ENCODE peak calls at places on chromosomes 11 and 22, in four cellular contexts. Q is H1, D is K562, I is GM12878. H is an unnamed sample.

GRCh38 chr11:2881974-2882362 is 3.6 kb downstream of the CDKN1C start:
- DNase-seq in D (no peak), Q (no peak), I (no peak), H (no peak)

GRCh38 chr11:94769897-94770296 is 1.7 kb downstream of the AMOTL1 start:
- DNase-seq in D (no peak), Q (no peak), I (no peak), H (no peak)

GRCh38 chr22:30217698-30218565 is 28.6 kb downstream of the LIF start:
- DNase-seq in D (no peak), I (no peak), Q (no peak), H (no peak)

GRCh38 chr11:13009921-13010736 is 1.0 kb downstream of the RASSF10 start:
- DNase-seq in I (no peak), D (no peak), Q (peak), H (peak)

GRCh38 chr11:63764201-63764711 is 4.3 kb downstream of the ZFTA start:
- DNase-seq in D (no peak), I (no peak), Q (no peak), H (peak)

GRCh38 chr22:25420925-25421904 is 143.3 kb upstream of the GRK3 start:
- DNase-seq in I (no peak), D (no peak), Q (no peak), H (peak)

GRCh38 chr11:57597971-57598830 is 716 bp downstream of the SERPING1 start:
- DNase-seq in I (no peak), D (peak), Q (peak), H (peak)

GRCh38 chr11:133951484-133952198 is 5.1 kb downstream of the IGSF9B start:
- DNase-seq in I (no peak), D (no peak), Q (no peak), H (peak)

GRCh38 chr22:44363980-44364749 is 51.4 kb upstream of the SHISAL1 start:
- DNase-seq in D (no peak), Q (no peak), I (no peak), H (peak)

GRCh38 chr11:115215694-115216615 is 288.3 kb downstream of the CADM1 start:
- DNase-seq in D (no peak), Q (no peak), I (no peak), H (no peak)

GRCh38 chr22:27825174-27825573 is 23.6 kb upstream of the MN1 start:
- DNase-seq in D (no peak), Q (no peak), I (no peak), H (no peak)

GRCh38 chr11:117824571-117825537 is at the start of gene FXYD2:
- DNase-seq in Q (no peak), D (no peak), I (no peak), H (no peak)

GRCh38 chr22:46085831-46086576 is 64.3 kb upstream of the PPARA start:
- DNase-seq in Q (no peak), D (peak), I (no peak), H (no peak)

GRCh38 chr22:40517631-40518030 is 118.9 kb downstream of the MRTFA start:
- DNase-seq in D (no peak), I (no peak), Q (no peak), H (no peak)

GRCh38 chr11:88341852-88342251 is 4.3 kb upstream of the CTSC start:
- DNase-seq in D (peak), Q (no peak), I (no peak), H (no peak)

GRCh38 chr11:98143661-98144060 is 877.1 kb upstream of the CNTN5 start:
- DNase-seq in I (no peak), Q (no peak), D (no peak), H (no peak)

GRCh38 chr11:75155570-75156422 is 4.9 kb downstream of the SLCO2B1 start:
- DNase-seq in Q (no peak), D (peak), I (no peak), H (no peak)

GRCh38 chr11:134176284-134176683 is 47.5 kb downstream of the NCAPD3 start:
- DNase-seq in I (no peak), D (no peak), Q (no peak), H (no peak)

GRCh38 chr11:17498058-17498457 is 21.4 kb upstream of the ABCC8 start:
- DNase-seq in D (no peak), I (no peak), Q (no peak), H (no peak)

GRCh38 chr22:19810381-19811141 is 44.1 kb downstream of the GNB1L start:
- DNase-seq in I (no peak), Q (no peak), D (no peak), H (peak)

GRCh38 chr22:39237276-39238123 is 7.3 kb downstream of the PDGFB start:
- DNase-seq in D (no peak), Q (no peak), I (no peak), H (no peak)

GRCh38 chr11:96054870-96055705 is 131.2 kb upstream of the MTMR2 start:
- DNase-seq in I (no peak), Q (no peak), D (peak), H (peak)

GRCh38 chr11:107496011-107496410 is 38.4 kb upstream of the CWF19L2 start:
- DNase-seq in I (no peak), D (no peak), Q (no peak), H (no peak)

GRCh38 chr11:61293869-61294716 is 1.0 kb downstream of the VWCE start:
- DNase-seq in Q (no peak), I (no peak), D (no peak), H (peak)

GRCh38 chr11:48150213-48150612 is 66.4 kb upstream of the OR4B1 start:
- DNase-seq in Q (no peak), I (no peak), D (no peak), H (no peak)

GRCh38 chr11:134716582-134716981 is 304.5 kb upstream of the B3GAT1 start:
- DNase-seq in I (no peak), Q (no peak), D (no peak), H (no peak)

GRCh38 chr11:121716060-121716459 is 263.3 kb upstream of the SORL1-AS1 start:
- DNase-seq in Q (no peak), I (no peak), D (no peak), H (no peak)

GRCh38 chr11:82802710-82803109 is 69.0 kb upstream of the FAM181B start:
- DNase-seq in D (no peak), Q (no peak), I (no peak), H (no peak)

GRCh38 chr11:6249822-6250555 is 9.6 kb upstream of the CCKBR start:
- DNase-seq in Q (no peak), D (peak), I (no peak), H (peak)

GRCh38 chr22:50171965-50172421 is 1.5 kb downstream of the PANX2 start:
- DNase-seq in Q (no peak), D (no peak), I (no peak), H (no peak)

GRCh38 chr11:84261707-84262106 is 975.5 kb upstream of the CCDC90B start:
- DNase-seq in I (no peak), D (no peak), Q (peak), H (peak)

GRCh38 chr22:37063436-37064420 is 12.2 kb downstream of the KCTD17 start:
- DNase-seq in I (no peak), D (no peak), Q (no peak), H (no peak)

GRCh38 chr11:69035959-69036340 is 12.8 kb upstream of the TPCN2 start:
- DNase-seq in I (no peak), Q (no peak), D (no peak), H (no peak)

GRCh38 chr11:83410605-83411565 is 124.7 kb upstream of the CCDC90B start:
- DNase-seq in Q (no peak), I (no peak), D (no peak), H (no peak)

DNA sequence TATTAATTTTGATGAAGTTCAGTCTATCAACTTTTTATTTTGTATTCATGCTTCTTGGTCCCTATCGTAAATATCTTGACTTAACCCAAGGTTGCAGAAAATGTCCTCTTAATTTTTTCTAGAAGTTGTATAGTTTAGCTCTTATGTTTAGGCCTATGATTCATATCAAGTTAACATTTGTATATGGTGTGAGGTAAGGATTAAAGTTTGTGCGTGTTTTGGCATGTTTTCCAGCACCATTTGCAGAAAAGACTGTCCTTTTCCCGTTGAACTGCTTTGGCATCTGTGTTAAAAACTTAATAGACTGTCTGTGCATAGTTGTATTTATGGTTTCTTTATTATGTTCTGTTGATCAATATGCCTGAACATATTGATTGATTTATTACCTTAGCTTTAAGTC is 42.3 kb downstream of the ARHGEF12 start:
- DNase-seq in Q (no peak), D (no peak), I (no peak), H (no peak)
- TF ChIP-seq NRF1 in Q (no peak), D (no peak), I (no peak), H (no peak)

DNA sequence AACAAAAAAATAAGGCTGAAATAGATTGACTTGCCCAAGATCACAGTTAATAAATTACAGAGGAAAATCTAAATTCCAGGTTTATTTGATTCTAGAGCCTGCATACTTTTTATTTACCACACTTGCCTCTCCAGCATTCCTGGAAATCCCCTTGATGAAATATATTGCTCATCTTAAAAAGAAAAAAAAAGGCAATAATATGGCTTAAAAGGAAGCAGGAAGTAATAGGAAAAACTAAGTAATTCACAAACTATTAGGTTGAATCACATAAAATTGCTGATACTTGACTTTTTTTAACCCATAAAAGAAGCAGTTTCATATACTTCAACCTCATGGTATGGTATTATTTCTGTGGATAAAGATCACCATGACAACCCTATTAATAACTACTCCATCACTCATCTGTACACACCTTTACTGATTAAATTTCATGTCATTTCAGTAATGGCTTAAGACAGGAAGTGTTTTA is 52.9 kb downstream of the COPB1 start:
- DNase-seq in D (no peak), I (no peak), Q (no peak), H (no peak)
- TF ChIP-seq NRF1 in D (no peak), I (no peak), Q (no peak), H (no peak)

GRCh38 chr11:21710791-21711190 is 482.1 kb upstream of the ANO5 start:
- DNase-seq in Q (no peak), I (no peak), D (no peak), H (peak)

GRCh38 chr11:21707116-21707769 is 485.6 kb upstream of the ANO5 start:
- DNase-seq in Q (no peak), I (no peak), D (no peak), H (no peak)

DNA sequence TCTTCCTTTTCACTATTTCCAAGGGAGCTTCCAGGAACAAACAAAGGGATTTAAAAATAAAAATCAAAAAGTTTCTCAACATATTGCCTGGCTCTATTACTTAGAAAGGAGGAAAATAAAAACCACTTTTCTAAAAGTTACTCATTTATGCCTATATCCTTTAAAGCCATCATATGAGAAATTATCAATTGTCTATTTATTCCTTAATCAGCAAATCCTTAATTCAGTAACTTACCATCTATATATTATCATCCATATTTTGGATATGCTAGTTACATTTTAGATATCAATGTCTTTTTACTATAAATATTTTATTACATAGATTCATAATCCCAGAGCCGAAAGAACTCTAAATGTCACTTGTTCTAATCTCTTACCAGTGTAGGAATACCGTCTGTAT is 481.5 kb upstream of the ANO5 start:
- DNase-seq in I (no peak), D (no peak), Q (no peak), H (no peak)
- TF ChIP-seq NRF1 in I (no peak), D (no peak), Q (no peak), H (no peak)

GRCh38 chr11:108887436-108888238 is 222.8 kb downstream of the DDX10 start:
- DNase-seq in D (no peak), I (no peak), Q (no peak), H (no peak)
- TF ChIP-seq NRF1 in D (no peak), I (no peak), Q (no peak), H (no peak)

H was measured in SK-N-SH.